ENCODE peak calls at places on chromosomes 3 and 15, in four cellular contexts. N, U, Q and V are unnamed samples.

GRCh38 chr3:149551500-149551899 is 77.0 kb downstream of the TM4SF4 start:
- DNase-seq in N (no peak), U (no peak), Q (no peak), V (no peak)

GRCh38 chr3:71304684-71305083 is 278.8 kb downstream of the FOXP1 start:
- DNase-seq in N (no peak), U (peak), Q (no peak), V (peak)

GRCh38 chr15:47300035-47300434 is 417.3 kb upstream of the SEMA6D start:
- DNase-seq in N (no peak), U (no peak), Q (no peak), V (no peak)

GRCh38 chr15:92053727-92054316 is 200.3 kb downstream of the SLCO3A1 start:
- DNase-seq in N (no peak), U (no peak), Q (no peak), V (no peak)

GRCh38 chr3:111080357-111080937 is 8.8 kb downstream of the NECTIN3 start:
- DNase-seq in N (no peak), U (no peak), Q (no peak), V (no peak)

GRCh38 chr15:61051570-61052031 is 177.5 kb downstream of the RORA start:
- DNase-seq in N (no peak), U (peak), Q (no peak), V (peak)

GRCh38 chr3:187759601-187760000 is 14.3 kb upstream of the BCL6 start:
- DNase-seq in N (no peak), U (no peak), Q (no peak), V (no peak)

GRCh38 chr3:134312873-134313838 is 61.1 kb downstream of the AMOTL2 start:
- DNase-seq in N (no peak), U (no peak), Q (no peak), V (no peak)

GRCh38 chr15:55915876-55916567 is 77.4 kb downstream of the NEDD4 start:
- DNase-seq in N (no peak), U (no peak), Q (no peak), V (no peak)

GRCh38 chr3:68876112-68876713 is 56.1 kb downstream of the TAFA4 start:
- DNase-seq in N (no peak), U (peak), Q (peak), V (peak)

GRCh38 chr3:113533534-113533892 is 1.2 kb downstream of the SIDT1 start:
- DNase-seq in N (no peak), U (no peak), Q (peak), V (no peak)